ENCODE peak calls at places on chromosomes 6 and 20, in six cellular contexts. P is type B pancreatic cell, E is AG10803, V is psoas muscle, U is adrenal gland, J is cardiac muscle cell. K is an unnamed sample.

GRCh38 chr6:30124391-30124790 is 11.5 kb upstream of the TRIM31 start:
- DNase-seq in P (no peak), E (no peak), J (no peak), U (no peak), V (no peak), K (no peak)

GRCh38 chr6:151783692-151784091 is 23.8 kb upstream of the ESR1 start:
- DNase-seq in P (no peak), E (no peak), U (no peak), J (no peak), V (no peak), K (no peak)

GRCh38 chr20:41167118-41167470 is 29.8 kb downstream of the PLCG1 start:
- DNase-seq in J (no peak), V (peak; percentile 6), U (no peak), P (no peak), E (no peak), K (no peak)

GRCh38 chr6:126923807-126924206 is 194.7 kb upstream of the RSPO3 start:
- DNase-seq in J (no peak), U (no peak), P (no peak), V (no peak), E (peak; percentile 8), K (no peak)

GRCh38 chr20:51434556-51435256 is 107.8 kb downstream of the NFATC2 start:
- DNase-seq in J (no peak), P (no peak), E (peak; percentile 83), U (no peak), V (no peak), K (peak; percentile 18)

GRCh38 chr20:46752639-46753235 is 43.3 kb downstream of the SLC2A10 start:
- DNase-seq in P (no peak), V (peak; percentile 74), E (peak; percentile 61), U (peak; percentile 36), J (peak; percentile 78), K (peak; percentile 80)

GRCh38 chr6:33719326-33719987 is 8.0 kb upstream of the UQCC2 start:
- DNase-seq in V (no peak), P (no peak), J (no peak), U (no peak), E (no peak), K (no peak)

GRCh38 chr6:35651244-35651643 is 37.5 kb downstream of the FKBP5 start:
- DNase-seq in V (no peak), P (no peak), J (no peak), U (no peak), E (no peak), K (no peak)

GRCh38 chr6:43834528-43835145 is 64.6 kb downstream of the VEGFA start:
- DNase-seq in E (no peak), V (no peak), U (no peak), P (no peak), J (no peak), K (no peak)

GRCh38 chr20:51608060-51608459 is 65.5 kb upstream of the NFATC2 start:
- DNase-seq in P (no peak), J (no peak), E (no peak), U (no peak), V (no peak), K (no peak)

GRCh38 chr6:30263734-30264133 is 50.5 kb upstream of the TRIM26 start:
- DNase-seq in V (no peak), P (no peak), E (peak; percentile 74), U (peak; percentile 28), J (no peak), K (no peak)

GRCh38 chr6:53492860-53493634 is 51.9 kb downstream of the GCLC start:
- DNase-seq in V (no peak), U (no peak), J (peak; percentile 65), P (no peak), E (peak; percentile 64), K (no peak)

GRCh38 chr6:30748851-30749540 is 4.6 kb upstream of the IER3 start:
- DNase-seq in U (no peak), V (no peak), J (no peak), E (peak; percentile 73), P (no peak), K (peak; percentile 58)

GRCh38 chr6:79941489-79942151 is 5.7 kb downstream of the ELOVL4 start:
- DNase-seq in U (no peak), E (no peak), P (no peak), V (no peak), J (no peak), K (no peak)

GRCh38 chr6:2275207-2275891 is 29.9 kb upstream of the GMDS start:
- DNase-seq in U (no peak), P (no peak), V (no peak), J (no peak), E (peak; percentile 37), K (no peak)

GRCh38 chr20:60253471-60253870 is 295.2 kb downstream of the CDH26 start:
- DNase-seq in P (peak; percentile 25), J (no peak), U (no peak), E (no peak), V (no peak), K (no peak)

GRCh38 chr20:33554914-33555420 is 65.1 kb downstream of the CBFA2T2 start:
- DNase-seq in J (peak; percentile 75), P (no peak), U (no peak), V (no peak), E (peak; percentile 77), K (peak; percentile 51)

GRCh38 chr20:20181322-20181721 is 129.0 kb downstream of the CFAP61 start:
- DNase-seq in E (no peak), U (no peak), V (no peak), P (no peak), J (no peak), K (no peak)

GRCh38 chr20:45962031-45962755 is 9.8 kb downstream of the ZNF335 start:
- DNase-seq in J (no peak), V (peak; percentile 41), E (no peak), P (no peak), U (no peak), K (no peak)

GRCh38 chr20:61233590-61233989 is 18.5 kb upstream of the CDH4 start:
- DNase-seq in E (no peak), J (no peak), U (no peak), V (no peak), P (no peak), K (no peak)

GRCh38 chr6:169800668-169801395 is 49.4 kb downstream of the ERMARD start:
- DNase-seq in U (peak; percentile 34), V (no peak), P (peak; percentile 64), E (peak; percentile 71), J (peak; percentile 28), K (peak; percentile 62)

GRCh38 chr20:19401096-19401495 is 188.7 kb downstream of the SLC24A3 start:
- DNase-seq in J (no peak), P (no peak), E (no peak), U (no peak), V (no peak), K (no peak)

GRCh38 chr6:104699598-104700329 is 160.0 kb downstream of the HACE1 start:
- DNase-seq in U (no peak), J (peak; percentile 19), V (no peak), E (no peak), P (no peak), K (no peak)

GRCh38 chr6:9404351-9405146 is 969.2 kb upstream of the SLC35B3 start:
- DNase-seq in E (peak; percentile 17), V (no peak), J (no peak), P (no peak), U (no peak), K (no peak)

GRCh38 chr6:39378175-39378889 is 55.8 kb upstream of the KCNK16 start:
- DNase-seq in P (no peak), V (no peak), E (no peak), U (no peak), J (no peak), K (no peak)

GRCh38 chr20:51379601-51380341 is 162.7 kb downstream of the NFATC2 start:
- DNase-seq in P (no peak), E (no peak), V (no peak), J (no peak), U (no peak), K (no peak)

GRCh38 chr6:139376054-139376355 is 1.6 kb upstream of the CITED2 start:
- DNase-seq in E (peak; percentile 79), J (no peak), U (no peak), P (no peak), V (no peak), K (no peak)

GRCh38 chr20:31673435-31673834 is 35.7 kb downstream of the COX4I2 start:
- DNase-seq in E (no peak), P (no peak), J (no peak), U (no peak), V (no peak), K (no peak)

GRCh38 chr6:99152345-99152643 is 197.2 kb downstream of the FAXC start:
- DNase-seq in J (no peak), E (no peak), U (no peak), P (no peak), V (no peak), K (no peak)
- TF ChIP-seq CTCF in J (no peak), E (no peak), U (no peak), P (no peak), V (no peak), K (no peak)

DNA sequence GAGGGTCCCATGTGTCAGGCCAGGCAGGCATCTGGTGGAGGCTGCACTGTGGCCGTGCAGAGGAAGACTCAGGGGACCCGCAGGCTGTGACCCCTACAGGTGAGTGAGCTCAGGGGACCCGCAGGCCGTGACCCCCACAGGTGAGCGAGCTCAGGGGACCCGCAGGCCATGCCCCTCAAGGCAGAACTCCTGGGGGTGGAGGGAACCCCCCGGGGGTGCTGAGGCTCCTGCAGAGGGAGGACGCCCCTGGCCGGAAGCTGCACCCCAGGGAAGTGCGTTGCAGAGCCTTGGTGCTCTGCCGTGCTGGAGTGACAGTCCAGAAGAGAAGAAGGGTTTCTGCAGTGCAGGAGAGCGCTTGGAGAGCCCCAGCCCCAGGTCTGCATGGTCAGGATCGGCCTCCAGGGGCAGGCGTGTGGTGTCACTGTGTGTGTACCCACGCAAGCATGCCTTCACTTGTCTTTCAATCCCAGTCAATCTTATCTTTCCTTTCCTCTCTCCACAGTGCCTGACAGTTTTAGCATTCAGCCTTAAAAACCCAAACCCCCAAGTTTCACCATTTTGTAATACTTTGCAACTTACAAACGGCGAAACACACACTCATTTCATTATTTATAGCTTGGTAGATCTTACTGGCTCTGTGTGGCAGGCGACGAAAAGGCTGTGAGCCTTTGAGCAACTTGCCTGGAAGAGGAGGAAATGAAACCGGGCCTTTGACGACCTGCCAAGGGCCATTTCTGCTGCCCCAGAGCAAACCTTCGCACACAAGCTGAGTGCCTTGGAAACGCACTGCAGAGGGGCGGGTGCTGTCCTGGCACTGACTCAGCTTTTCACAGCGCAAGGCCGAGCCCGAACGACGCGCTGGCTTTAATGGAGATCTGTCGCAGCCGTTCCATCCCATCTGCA is 101.4 kb upstream of the AGPAT4 start:
- DNase-seq in E (peak; percentile 32), U (peak; percentile 44), J (peak; percentile 48), V (peak; percentile 81), P (no peak), K (peak; percentile 72)
- TF ChIP-seq CTCF in E (peak; percentile 22), U (no peak), J (peak; percentile 28), V (peak; percentile 8), P (peak; percentile 53), K (no peak)

GRCh38 chr6:135853227-135853626 is 1.7 kb downstream of the PDE7B start:
- DNase-seq in U (no peak), P (no peak), V (no peak), E (peak; percentile 28), J (no peak), K (no peak)
- TF ChIP-seq CTCF in U (no peak), P (no peak), V (peak; percentile 15), E (peak; percentile 26), J (peak; percentile 20), K (no peak)

DNA sequence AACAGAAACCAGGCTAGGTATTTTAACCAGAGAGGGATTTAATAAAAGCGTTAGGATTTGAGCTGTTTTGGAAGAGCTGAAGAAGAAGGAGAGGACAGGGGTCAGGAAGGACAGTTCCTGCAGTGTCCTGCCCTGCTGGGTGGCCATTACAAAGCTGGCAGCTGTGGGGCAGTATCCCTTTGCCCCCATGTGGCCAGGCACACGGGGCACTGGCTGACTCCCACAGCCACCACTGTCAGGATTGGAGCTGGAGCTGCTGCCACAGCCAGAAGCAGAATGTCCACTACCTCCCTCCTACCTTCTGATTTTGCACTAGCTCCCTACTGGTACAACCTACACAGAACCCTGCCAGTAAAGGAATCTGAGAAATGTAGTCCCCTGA is 46.5 kb downstream of the SLC22A3 start:
- DNase-seq in V (no peak), U (no peak), P (no peak), E (no peak), J (no peak), K (peak; percentile 52)
- TF ChIP-seq CTCF in V (no peak), U (no peak), P (no peak), E (no peak), J (no peak), K (no peak)